ENCODE peak calls at places on chromosomes 11 and 22, in four cellular contexts. A is fibroblast of pulmonary artery, I is activated T-helper 1 cell treated with Interleukin-2 at 50 U/mL for 16 hours, L is endothelial cell. B is an unnamed sample.
A peak's percentile ranks its signal among the peaks of the same experiment; 100 is the strongest.

GRCh38 chr22:26666035-26666338 is 8.6 kb downstream of the MIAT start:
- DNase-seq in A (no peak), I (no peak), L (no peak), B (no peak)

GRCh38 chr11:128246364-128247234 is 340.8 kb downstream of the ETS1 start:
- DNase-seq in A (peak; percentile 38), I (no peak), L (no peak), B (no peak)

GRCh38 chr11:61782841-61783240 is 9.6 kb downstream of the TMEM258 start:
- DNase-seq in A (no peak), I (no peak), L (no peak), B (no peak)

GRCh38 chr11:103897156-103897555 is 139.3 kb upstream of the DDI1 start:
- DNase-seq in A (no peak), I (no peak), L (no peak), B (no peak)

GRCh38 chr11:65500262-65501004 is 1.6 kb downstream of the MALAT1 start:
- DNase-seq in A (peak; percentile 74), I (no peak), L (no peak), B (peak; percentile 68)

GRCh38 chr11:69744435-69744834 is 30.7 kb downstream of the FGF4 start:
- DNase-seq in A (peak; percentile 69), I (no peak), L (peak; percentile 31), B (no peak)

GRCh38 chr11:134742228-134742612 is 330.2 kb upstream of the B3GAT1 start:
- DNase-seq in A (peak; percentile 37), I (no peak), L (no peak), B (peak; percentile 73)

GRCh38 chr11:65366340-65366773 is 11.8 kb downstream of the TIGD3 start:
- DNase-seq in A (peak; percentile 93), I (no peak), L (no peak), B (no peak)

GRCh38 chr11:76787911-76788596 is 4.9 kb downstream of the TSKU start:
- DNase-seq in A (peak; percentile 56), I (no peak), L (no peak), B (no peak)

GRCh38 chr11:36509694-36510566 is at the start of gene TRAF6:
- DNase-seq in A (peak; percentile 86), I (peak; percentile 84), L (peak; percentile 96), B (peak; percentile 81)

GRCh38 chr11:59574467-59574866 is 41.1 kb downstream of the OSBP start:
- DNase-seq in A (no peak), I (no peak), L (no peak), B (no peak)

GRCh38 chr22:24688294-24688693 is 85.3 kb downstream of the GGT1 start:
- DNase-seq in A (no peak), I (no peak), L (no peak), B (no peak)

GRCh38 chr11:44861829-44862545 is 88.7 kb downstream of the TP53I11 start:
- DNase-seq in A (peak; percentile 98), I (peak; percentile 62), L (no peak), B (peak; percentile 31)

GRCh38 chr11:77503006-77503405 is 29.1 kb upstream of the PAK1 start:
- DNase-seq in A (peak; percentile 16), I (no peak), L (no peak), B (no peak)

GRCh38 chr11:93123351-93123898 is 74.4 kb downstream of the SLC36A4 start:
- DNase-seq in A (peak; percentile 66), I (no peak), L (no peak), B (no peak)

GRCh38 chr11:2777871-2778629 is 78.3 kb upstream of the KCNQ1OT1 start:
- DNase-seq in A (no peak), I (no peak), L (peak; percentile 3), B (peak; percentile 4)

GRCh38 chr22:20761536-20761935 is 12.4 kb upstream of the SERPIND1 start:
- DNase-seq in A (no peak), I (no peak), L (no peak), B (no peak)